ENCODE peak calls at places on chromosomes 7 and 10, in nine cellular contexts. P is transverse colon, F is esophagus muscularis mucosa, J is sigmoid colon, O is heart left ventricle, L is stomach, D is thyroid gland, W is adrenal gland, G is ovary. N is an unnamed sample.

GRCh38 chr10:62399211-62399610 is 25.0 kb downstream of the ZNF365 start:
- DNase-seq in L (no peak), P (no peak), W (no peak), D (no peak), J (no peak), G (no peak), F (no peak), O (no peak), N (no peak)

GRCh38 chr7:1358376-1359050 is 100.8 kb downstream of the MICALL2 start:
- DNase-seq in J (peak), L (no peak), F (no peak), G (no peak), O (peak), P (no peak), W (no peak), D (no peak), N (peak)

GRCh38 chr10:33335800-33336605 is 1.5 kb upstream of the NRP1 start:
- DNase-seq in L (peak), D (peak), P (peak), W (peak), G (peak), O (peak), J (peak), F (no peak), N (peak)

GRCh38 chr7:39084344-39084743 is 106.6 kb downstream of the POU6F2 start:
- DNase-seq in G (no peak), J (no peak), O (no peak), L (no peak), W (no peak), F (no peak), P (no peak), D (no peak), N (no peak)

GRCh38 chr10:109207361-109207760 is 716.0 kb downstream of the XPNPEP1 start:
- DNase-seq in P (no peak), G (no peak), F (no peak), O (no peak), J (no peak), L (no peak), D (no peak), W (no peak), N (no peak)

GRCh38 chr7:157461805-157462771 is 125.3 kb downstream of the DNAJB6 start:
- DNase-seq in G (no peak), D (no peak), O (no peak), W (peak), L (peak), F (no peak), J (no peak), P (peak), N (peak)

GRCh38 chr7:156964971-156965370 is 15.5 kb downstream of the NOM1 start:
- DNase-seq in J (no peak), P (no peak), O (no peak), W (no peak), G (no peak), D (no peak), L (no peak), F (no peak), N (no peak)

GRCh38 chr10:113386005-113386404 is 166.8 kb upstream of the HABP2 start:
- DNase-seq in W (peak), O (no peak), F (no peak), G (no peak), D (no peak), P (no peak), L (no peak), J (no peak), N (no peak)

GRCh38 chr7:80369321-80369720 is 142.5 kb downstream of the GNAT3 start:
- DNase-seq in J (no peak), L (no peak), O (no peak), W (no peak), F (no peak), D (no peak), G (no peak), P (no peak), N (no peak)

GRCh38 chr7:88357295-88357694 is 50.6 kb upstream of the STEAP4 start:
- DNase-seq in J (no peak), W (peak), F (no peak), G (no peak), D (peak), L (peak), O (peak), P (no peak), N (no peak)

GRCh38 chr10:108970016-108970415 is 953.3 kb downstream of the XPNPEP1 start:
- DNase-seq in L (no peak), G (no peak), J (no peak), D (no peak), O (no peak), W (no peak), F (no peak), P (no peak), N (no peak)

GRCh38 chr10:4651404-4652037 is 174.5 kb upstream of the AKR1E2 start:
- DNase-seq in G (no peak), F (no peak), J (no peak), P (no peak), O (no peak), L (no peak), D (no peak), W (no peak), N (no peak)

GRCh38 chr7:54252256-54253035 is 289.7 kb upstream of the VSTM2A start:
- DNase-seq in L (no peak), J (no peak), W (no peak), G (no peak), F (no peak), P (no peak), O (no peak), D (no peak), N (no peak)

GRCh38 chr10:102628451-102628911 is 15.8 kb upstream of the TRIM8 start:
- DNase-seq in D (peak), F (no peak), W (peak), L (no peak), G (peak), O (peak), J (peak), P (no peak), N (no peak)
- TF ChIP-seq CTCF in D (no peak), F (no peak), W (no peak), L (no peak), G (no peak), O (peak), J (no peak), P (no peak), N (no peak)

DNA sequence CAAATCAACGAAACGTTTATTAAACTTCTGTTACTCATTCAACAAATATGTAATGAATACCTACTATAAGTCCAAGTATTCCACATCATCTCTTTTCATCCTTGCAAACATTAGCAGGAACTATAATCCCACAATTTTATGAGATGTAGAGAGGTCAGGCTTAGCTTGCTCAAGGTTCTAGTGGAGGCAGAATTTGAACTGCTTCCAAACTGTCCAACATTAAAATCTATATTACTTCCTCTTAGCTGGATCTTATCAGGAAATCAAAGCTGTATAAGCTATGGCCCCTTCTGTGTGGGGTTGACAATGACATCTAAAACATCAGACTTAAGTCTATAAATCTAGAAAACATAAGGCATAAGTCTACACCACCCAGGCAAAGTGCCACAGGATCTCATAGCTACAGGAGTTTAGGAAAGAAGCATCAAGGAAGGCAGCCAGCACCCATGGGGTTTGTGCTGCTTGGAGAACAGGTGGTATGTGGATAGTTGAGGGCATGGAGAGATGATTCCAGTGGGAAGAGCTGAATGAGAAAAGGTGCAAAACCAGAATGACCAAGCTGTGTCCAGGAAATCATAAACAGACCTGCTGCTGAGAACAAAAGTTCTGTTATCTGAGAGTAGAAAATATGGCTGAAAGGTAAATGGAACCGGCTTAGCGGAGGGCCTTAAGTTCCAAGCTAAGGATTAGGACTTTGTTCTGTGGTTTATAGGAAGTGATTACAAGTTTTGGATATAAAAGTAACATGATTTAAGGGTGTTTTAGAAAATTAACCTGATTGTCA is 34.5 kb downstream of the PAPSS2 start:
- DNase-seq in F (peak), W (no peak), L (no peak), D (no peak), P (peak), G (no peak), J (no peak), O (no peak), N (no peak)
- TF ChIP-seq POLR2A in F (no peak), W (no peak), L (no peak), D (no peak), P (no peak), G (no peak), J (no peak), O (no peak), N (no peak)

GRCh38 chr10:57579926-57580325 is 687.8 kb downstream of the IPMK start:
- DNase-seq in P (no peak), J (no peak), D (no peak), L (no peak), G (peak), W (no peak), F (no peak), O (no peak), N (no peak)
- TF ChIP-seq CTCF in P (no peak), J (peak), D (peak), L (no peak), G (no peak), W (peak), F (no peak), O (peak), N (peak)

DNA sequence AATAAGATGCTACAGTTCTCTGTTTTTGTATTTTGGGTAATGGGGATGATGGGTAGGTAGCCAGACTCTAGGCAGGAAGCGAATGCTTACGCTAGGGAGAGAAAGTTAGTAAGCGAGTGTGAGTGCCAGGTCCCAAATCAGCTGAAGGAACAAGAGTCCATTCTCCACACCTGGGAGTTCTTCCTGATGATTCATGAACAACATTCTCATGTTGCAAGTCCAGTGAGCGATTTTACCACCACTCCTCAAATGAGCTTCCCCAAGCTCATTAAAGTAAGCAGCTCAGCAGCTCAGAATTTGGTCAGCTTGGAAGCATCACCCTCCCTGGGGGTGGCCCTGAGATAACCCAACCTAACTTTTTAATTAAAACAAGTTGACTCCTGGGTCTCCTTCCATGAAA is 27.3 kb downstream of the SH3PXD2A start:
- DNase-seq in G (no peak), F (no peak), W (no peak), P (no peak), D (no peak), L (no peak), J (no peak), O (no peak), N (peak)
- TF ChIP-seq POLR2A in G (no peak), F (no peak), W (no peak), P (no peak), D (no peak), L (no peak), J (no peak), O (no peak), N (no peak)

GRCh38 chr7:98826811-98827231 is 43.0 kb downstream of the TMEM130 start:
- DNase-seq in P (no peak), W (peak), J (peak), G (peak), L (peak), F (no peak), D (peak), O (peak), N (no peak)
- TF ChIP-seq CTCF in P (no peak), W (peak), J (no peak), G (no peak), L (no peak), F (peak), D (peak), O (peak), N (no peak)

GRCh38 chr7:100433276-100433591 is 3.1 kb downstream of the PPP1R35 start:
- DNase-seq in G (no peak), J (peak), F (no peak), D (no peak), W (no peak), P (no peak), O (no peak), L (no peak), N (peak)
- TF ChIP-seq POLR2A in G (no peak), J (no peak), F (no peak), D (no peak), W (no peak), P (no peak), O (no peak), L (no peak), N (no peak)

GRCh38 chr7:133344275-133344674 is 91.4 kb downstream of the EXOC4 start:
- DNase-seq in W (no peak), G (no peak), P (no peak), L (no peak), O (no peak), F (no peak), D (no peak), J (no peak), N (no peak)
- TF ChIP-seq CTCF in W (peak), G (no peak), P (no peak), L (no peak), O (peak), F (peak), D (peak), J (no peak), N (peak)

DNA sequence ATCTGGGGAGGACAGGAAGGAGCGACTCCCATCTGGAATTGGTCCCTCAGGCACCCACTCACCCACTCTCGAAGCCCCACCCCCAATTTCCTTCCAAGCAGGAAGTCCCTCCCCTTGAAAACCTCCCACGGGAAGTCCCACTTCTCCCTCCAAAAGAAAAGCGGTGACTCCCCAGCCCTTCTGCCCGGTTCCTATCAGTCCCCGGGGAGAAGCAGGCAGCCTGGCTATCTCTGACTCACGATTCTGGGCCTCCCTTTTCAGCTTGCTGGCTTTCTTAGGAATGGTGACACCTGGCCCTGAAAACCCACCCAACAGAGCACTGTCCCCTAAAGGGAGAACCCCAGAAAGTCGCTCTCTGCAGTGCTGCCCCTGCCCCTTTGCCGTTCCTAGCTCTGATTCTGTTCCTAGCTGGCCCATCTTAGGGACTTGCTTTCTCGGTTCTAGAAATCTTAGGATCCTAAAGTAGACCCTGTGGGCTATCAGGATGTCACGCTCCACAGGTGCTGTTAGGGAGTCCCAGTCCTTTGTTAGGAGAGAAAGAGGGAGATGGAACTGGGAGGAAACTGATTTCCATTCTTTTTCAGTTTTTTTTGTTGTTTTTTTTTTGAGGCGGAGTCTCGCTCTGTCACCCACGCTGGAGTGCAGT is 6.0 kb downstream of the TSC22D4 start:
- DNase-seq in F (no peak), D (no peak), W (no peak), P (no peak), J (no peak), O (peak), L (no peak), G (peak), N (no peak)
- TF ChIP-seq POLR2A in F (no peak), D (no peak), W (no peak), P (no peak), J (no peak), O (no peak), L (no peak), G (no peak), N (no peak)

GRCh38 chr7:131544449-131545425 is 11.7 kb downstream of the PODXL start:
- DNase-seq in W (no peak), G (no peak), L (no peak), D (no peak), F (no peak), J (peak), O (no peak), P (no peak), N (no peak)
- TF ChIP-seq CTCF in W (no peak), G (no peak), L (no peak), D (no peak), F (no peak), J (no peak), O (peak), P (no peak), N (no peak)

DNA sequence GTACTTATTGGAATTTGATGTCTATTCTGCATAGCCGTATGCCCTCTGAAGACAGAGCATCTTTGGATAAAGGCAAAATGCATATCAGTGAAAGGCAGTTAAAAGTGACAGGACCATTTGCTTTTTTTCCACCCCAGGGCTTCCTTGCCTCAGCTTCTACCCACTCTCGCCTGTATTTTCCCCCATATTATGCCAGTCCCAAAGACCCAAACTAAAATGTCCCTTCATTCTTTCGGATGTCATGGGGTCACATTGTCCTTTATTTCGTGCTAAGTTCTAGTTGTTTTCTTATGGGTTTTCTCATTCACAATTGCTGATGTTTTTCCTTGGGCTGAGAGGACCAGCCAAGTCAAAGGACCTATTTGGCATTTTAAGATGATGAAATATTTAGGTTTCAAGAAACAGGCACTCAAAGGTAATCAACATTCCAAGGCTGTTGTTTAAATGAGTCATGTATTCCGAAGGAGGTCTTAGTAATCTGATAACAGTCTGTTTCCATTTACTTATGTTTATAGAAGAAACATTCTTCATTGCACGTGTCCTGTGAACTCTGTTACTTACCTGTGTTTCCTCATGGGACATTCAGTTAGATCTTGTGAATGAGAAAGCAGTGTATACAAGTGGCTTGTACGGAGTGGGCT is 74.1 kb downstream of the DNAH11 start:
- DNase-seq in P (no peak), W (no peak), F (no peak), O (no peak), L (no peak), D (no peak), G (no peak), J (no peak), N (no peak)
- TF ChIP-seq POLR2A in P (no peak), W (no peak), F (no peak), O (no peak), L (no peak), D (no peak), G (no peak), J (no peak), N (no peak)

N was measured in Peyer's patch.